ENCODE peak calls at places on chromosomes 5 and 9, in six cellular contexts. B is iPS-NIHi11, Z is type B pancreatic cell, P is Karpas-422, G is ACHN, M is uterus. I is an unnamed sample.

GRCh38 chr9:119736478-119737454 is 367.5 kb upstream of the BRINP1 start:
- DNase-seq in B (no peak), Z (no peak), P (no peak), G (no peak), M (no peak), I (peak)

GRCh38 chr5:72509401-72509800 is 2.2 kb upstream of the ZNF366 start:
- DNase-seq in B (no peak), Z (no peak), P (no peak), G (no peak), M (no peak), I (no peak)

GRCh38 chr5:178115136-178115834 is 2.0 kb downstream of the N4BP3 start:
- DNase-seq in B (peak), Z (no peak), P (no peak), G (no peak), M (no peak), I (no peak)

GRCh38 chr9:40884072-40884901 is 244.2 kb downstream of the FOXD4L6 start:
- DNase-seq in B (no peak), Z (no peak), P (no peak), G (no peak), M (no peak), I (no peak)

GRCh38 chr9:83538172-83538889 is at the start of gene FRMD3:
- DNase-seq in B (peak), Z (peak), P (no peak), G (peak), M (peak), I (peak)

GRCh38 chr9:121055642-121056143 is 5.6 kb upstream of the C5 start:
- DNase-seq in B (peak), Z (no peak), P (peak), G (peak), M (no peak), I (no peak)

GRCh38 chr9:94289691-94290090 is 30.6 kb downstream of the ZNF169 start:
- DNase-seq in B (no peak), Z (no peak), P (no peak), G (no peak), M (no peak), I (no peak)

GRCh38 chr9:101028346-101029299 is at the start of gene PLPPR1:
- DNase-seq in B (peak), Z (peak), P (no peak), G (peak), M (no peak), I (peak)

GRCh38 chr5:126100767-126101166 is 322.4 kb upstream of the GRAMD2B start:
- DNase-seq in B (peak), Z (no peak), P (no peak), G (peak), M (no peak), I (no peak)

GRCh38 chr5:175920506-175920865 is 47.6 kb downstream of the THOC3 start:
- DNase-seq in B (no peak), Z (no peak), P (no peak), G (no peak), M (no peak), I (no peak)

GRCh38 chr5:111135946-111136345 is 43.8 kb downstream of the WDR36 start:
- DNase-seq in B (no peak), Z (no peak), P (no peak), G (peak), M (no peak), I (no peak)

GRCh38 chr5:68534131-68534940 is 318.8 kb downstream of the PIK3R1 start:
- DNase-seq in B (peak), Z (no peak), P (no peak), G (no peak), M (no peak), I (peak)

GRCh38 chr9:75488714-75489100 is 400.4 kb downstream of the OSTF1 start:
- DNase-seq in B (no peak), Z (no peak), P (no peak), G (no peak), M (no peak), I (no peak)

GRCh38 chr5:173204185-173204979 is 30.6 kb downstream of the NKX2-5 start:
- DNase-seq in B (no peak), Z (no peak), P (peak), G (peak), M (no peak), I (no peak)

GRCh38 chr5:134440185-134440755 is 28.6 kb upstream of the CDKN2AIPNL start:
- DNase-seq in B (no peak), Z (no peak), P (peak), G (no peak), M (no peak), I (no peak)

GRCh38 chr5:141359790-141360426 is at the start of gene PCDHGB2:
- DNase-seq in B (peak), Z (no peak), P (peak), G (peak), M (no peak), I (no peak)

GRCh38 chr5:157540707-157541451 is 34.7 kb downstream of the ADAM19 start:
- DNase-seq in B (no peak), Z (no peak), P (no peak), G (no peak), M (peak), I (peak)

I was measured in transverse colon.